ENCODE peak calls at places on chromosomes 6 and 20, in five cellular contexts. C, N, I, L and B are unnamed samples.

GRCh38 chr6:169623975-169624374 is 77.9 kb downstream of the WDR27 start:
- DNase-seq in C (no peak), N (no peak), I (peak), L (no peak), B (no peak)

GRCh38 chr20:33675127-33675954 is 1.1 kb upstream of the NECAB3 start:
- DNase-seq in C (no peak), N (no peak), I (peak), L (no peak), B (no peak)

GRCh38 chr6:116430860-116431259 is 30.3 kb upstream of the CALHM6 start:
- DNase-seq in C (no peak), N (no peak), I (no peak), L (no peak), B (no peak)

GRCh38 chr6:159532155-159532554 is 160.9 kb downstream of the SOD2 start:
- DNase-seq in C (no peak), N (no peak), I (peak), L (no peak), B (no peak)

GRCh38 chr6:5213851-5214507 is 46.8 kb downstream of the LYRM4 start:
- DNase-seq in C (no peak), N (no peak), I (no peak), L (no peak), B (no peak)

GRCh38 chr6:108002365-108003221 is 44.6 kb upstream of the SEC63 start:
- DNase-seq in C (no peak), N (no peak), I (no peak), L (no peak), B (peak)

GRCh38 chr6:42545226-42545773 is 18.5 kb upstream of the UBR2 start:
- DNase-seq in C (no peak), N (no peak), I (no peak), L (peak), B (no peak)

GRCh38 chr20:59824711-59825562 is 108.5 kb downstream of the SYCP2 start:
- DNase-seq in C (no peak), N (no peak), I (peak), L (no peak), B (no peak)

GRCh38 chr20:49276201-49276894 is 1.5 kb downstream of the ZNFX1 start:
- DNase-seq in C (no peak), N (no peak), I (no peak), L (peak), B (peak)

GRCh38 chr6:146361367-146361924 is 182.2 kb upstream of the RAB32 start:
- DNase-seq in C (peak), N (no peak), I (no peak), L (no peak), B (peak)

GRCh38 chr6:118890997-118891790 is 2.8 kb upstream of the ASF1A start:
- DNase-seq in C (no peak), N (no peak), I (no peak), L (no peak), B (no peak)

GRCh38 chr20:63116412-63117106 is 99.4 kb downstream of the YTHDF1 start:
- DNase-seq in C (no peak), N (no peak), I (peak), L (no peak), B (no peak)

DNA sequence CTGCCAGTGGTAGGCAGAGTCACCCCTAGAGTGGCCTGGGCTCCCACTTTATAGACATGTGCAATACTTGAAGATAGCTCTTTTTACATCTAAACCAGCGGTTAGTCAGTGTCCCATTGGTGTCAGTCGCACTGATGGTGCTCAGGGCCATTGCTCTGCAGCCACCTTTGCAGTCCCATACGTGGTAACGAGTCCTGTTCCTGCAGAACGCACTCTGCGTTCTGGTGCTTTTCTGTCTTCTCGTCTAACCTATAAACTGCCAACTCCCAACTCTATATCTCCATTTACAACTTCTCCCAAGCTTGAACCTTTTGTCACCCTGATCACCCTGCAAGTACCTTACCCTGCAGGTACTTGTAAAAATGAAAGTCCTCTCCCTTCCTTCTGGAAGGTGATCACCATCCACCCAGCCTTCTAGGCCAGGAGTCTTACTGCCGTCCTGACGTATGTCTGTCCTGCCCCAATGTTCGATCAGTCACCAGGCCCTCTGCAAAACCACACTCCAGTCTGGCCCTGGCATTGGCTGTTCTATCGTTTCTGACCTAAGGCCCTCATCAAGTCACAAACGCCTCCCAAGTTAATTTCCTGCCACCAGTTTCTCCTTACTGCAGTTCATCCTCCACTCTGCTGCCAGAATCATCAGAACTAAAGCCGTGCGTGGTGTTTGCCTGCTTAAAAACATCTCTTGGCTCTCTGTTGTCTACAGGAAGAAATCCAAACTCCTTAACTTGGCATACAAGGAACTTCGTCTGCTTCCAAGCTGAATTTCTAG is 7.9 kb downstream of the RREB1 start:
- DNase-seq in C (no peak), N (no peak), I (no peak), L (no peak), B (no peak)
- H3K4me3 ChIP-seq in C (no peak), N (peak), I (no peak), L (no peak), B (no peak)

GRCh38 chr20:52972965-52973819 is 1.0 kb downstream of the TSHZ2 start:
- DNase-seq in C (no peak), N (peak), I (peak), L (no peak), B (no peak)

GRCh38 chr20:52974155-52974554 is 2.0 kb downstream of the TSHZ2 start:
- DNase-seq in C (no peak), N (no peak), I (no peak), L (no peak), B (no peak)

GRCh38 chr20:52972190-52972937 is at the start of gene TSHZ2:
- DNase-seq in C (no peak), N (peak), I (peak), L (no peak), B (peak)

GRCh38 chr20:52971498-52972189 is 514 bp upstream of the TSHZ2 start:
- DNase-seq in C (no peak), N (no peak), I (no peak), L (no peak), B (no peak)

DNA sequence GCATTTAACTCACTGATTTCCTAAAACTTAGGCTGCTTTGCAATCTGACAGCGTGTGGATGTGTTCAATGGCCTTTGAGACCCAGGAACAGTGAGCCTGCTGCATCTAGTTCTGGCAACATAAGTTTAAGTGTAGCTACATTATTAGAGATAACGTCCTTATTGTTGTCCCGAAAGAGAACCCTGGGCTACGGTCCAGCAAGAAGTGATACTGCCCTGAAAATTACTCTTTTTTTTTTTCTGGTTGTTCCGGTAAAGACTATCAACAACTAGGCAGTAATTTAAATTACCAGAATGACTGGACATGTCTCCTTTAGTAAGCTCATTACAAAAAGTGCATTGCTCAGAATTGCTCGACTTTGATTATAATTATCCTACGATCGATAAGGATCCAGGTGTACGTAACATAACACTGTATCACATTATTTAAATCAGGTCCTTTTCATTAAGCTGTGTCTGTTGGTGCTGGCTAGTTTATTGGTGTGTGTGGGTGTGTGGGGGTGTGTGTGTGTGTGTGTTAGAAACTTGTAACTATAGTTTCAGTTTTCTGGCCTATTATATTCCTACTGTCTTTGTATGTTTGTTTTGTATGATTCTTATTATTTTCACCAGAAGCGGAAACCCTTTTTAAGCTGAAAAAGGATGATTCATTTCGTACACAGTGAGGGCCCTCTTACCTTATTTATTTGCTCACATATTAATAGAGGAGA is 3.0 kb downstream of the TSHZ2 start:
- DNase-seq in C (no peak), N (no peak), I (no peak), L (no peak), B (peak)
- H3K4me3 ChIP-seq in C (no peak), N (peak), I (no peak), L (no peak), B (no peak)

GRCh38 chr20:9928281-9928737 is 89.4 kb upstream of the PAK5 start:
- DNase-seq in C (no peak), N (no peak), I (no peak), L (no peak), B (no peak)
- H3K4me3 ChIP-seq in C (no peak), N (no peak), I (no peak), L (no peak), B (no peak)

GRCh38 chr20:3690413-3690812 is 8.6 kb upstream of the ADAM33 start:
- DNase-seq in C (no peak), N (no peak), I (no peak), L (no peak), B (no peak)

GRCh38 chr20:3689978-3690377 is 8.2 kb upstream of the ADAM33 start:
- DNase-seq in C (no peak), N (no peak), I (no peak), L (no peak), B (no peak)

GRCh38 chr20:3687655-3688054 is 5.8 kb upstream of the ADAM33 start:
- DNase-seq in C (no peak), N (no peak), I (peak), L (no peak), B (peak)

GRCh38 chr20:3685341-3685740 is 3.5 kb upstream of the ADAM33 start:
- DNase-seq in C (no peak), N (no peak), I (no peak), L (no peak), B (no peak)

DNA sequence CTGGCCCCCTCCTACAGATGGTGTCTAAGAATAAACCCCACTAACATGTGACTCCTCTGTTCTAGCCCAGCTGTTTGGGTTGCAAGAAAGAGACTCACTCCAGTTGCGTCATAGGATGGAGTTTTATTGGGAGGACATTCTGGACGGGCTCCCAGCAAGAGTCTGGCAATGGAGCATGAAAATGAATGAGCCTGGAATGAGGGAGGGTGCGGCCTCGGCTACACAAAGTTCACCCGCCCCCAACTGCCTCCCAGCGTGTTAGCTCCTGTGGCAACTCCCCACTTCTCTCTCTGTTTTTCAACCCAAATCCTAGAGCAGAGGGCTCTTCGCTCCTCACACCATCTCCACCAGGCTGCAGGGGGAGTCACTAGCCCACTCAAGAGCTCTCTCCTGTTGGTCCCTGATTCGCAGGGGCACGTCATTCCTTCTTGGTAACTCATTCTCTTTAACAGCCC is 5.1 kb upstream of the ADAM33 start:
- DNase-seq in C (peak), N (peak), I (no peak), L (no peak), B (peak)
- H3K4me3 ChIP-seq in C (no peak), N (no peak), I (no peak), L (no peak), B (no peak)

GRCh38 chr20:31593221-31594001 is 11.7 kb upstream of the ID1 start:
- DNase-seq in C (no peak), N (no peak), I (peak), L (no peak), B (peak)

GRCh38 chr20:31595380-31595653 is 9.8 kb upstream of the ID1 start:
- DNase-seq in C (no peak), N (no peak), I (no peak), L (no peak), B (no peak)

GRCh38 chr20:31594558-31595379 is 10.3 kb upstream of the ID1 start:
- DNase-seq in C (no peak), N (peak), I (peak), L (no peak), B (no peak)

GRCh38 chr20:31595654-31596411 is 9.3 kb upstream of the ID1 start:
- DNase-seq in C (peak), N (peak), I (peak), L (no peak), B (no peak)

DNA sequence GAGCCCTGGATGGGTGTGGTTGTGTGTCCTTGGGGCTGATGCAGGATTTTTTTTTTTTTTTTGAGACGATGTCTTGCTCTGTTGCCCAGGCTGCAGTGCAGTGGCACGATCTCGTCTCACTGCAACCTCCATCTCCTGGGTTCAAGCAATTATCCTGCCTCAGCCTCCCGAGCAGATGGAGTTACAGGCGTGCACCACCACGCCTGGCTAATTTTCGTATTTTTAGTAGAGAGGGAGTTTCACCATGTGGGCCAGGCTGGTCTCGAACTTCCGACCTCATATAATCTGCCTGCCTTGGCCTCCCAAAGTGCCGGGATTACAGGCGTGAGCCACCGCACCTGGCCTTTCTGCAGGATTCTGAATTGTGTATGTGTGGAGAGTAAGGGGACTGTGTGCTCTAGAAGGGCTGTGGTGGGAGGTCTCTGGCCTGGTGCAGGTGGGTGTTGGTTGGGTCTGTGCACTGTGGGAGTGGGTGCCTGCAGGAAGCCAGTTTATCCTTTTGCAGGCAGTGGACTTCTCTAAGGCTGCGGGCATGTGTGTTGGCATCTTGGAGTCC is 11.0 kb upstream of the ID1 start:
- DNase-seq in C (no peak), N (no peak), I (no peak), L (no peak), B (no peak)
- H3K4me3 ChIP-seq in C (no peak), N (no peak), I (no peak), L (no peak), B (no peak)

GRCh38 chr6:65350525-65350924 is 356.5 kb downstream of the EYS start:
- DNase-seq in C (no peak), N (no peak), I (no peak), L (no peak), B (no peak)
- H3K4me3 ChIP-seq in C (no peak), N (no peak), I (no peak), L (no peak), B (no peak)

GRCh38 chr6:33958208-33958862 is 154.5 kb upstream of the MLN start:
- DNase-seq in C (no peak), N (no peak), I (peak), L (no peak), B (no peak)

GRCh38 chr6:33954453-33954852 is 150.7 kb upstream of the MLN start:
- DNase-seq in C (no peak), N (no peak), I (peak), L (no peak), B (no peak)

GRCh38 chr6:33956206-33956605 is 152.4 kb upstream of the MLN start:
- DNase-seq in C (no peak), N (no peak), I (no peak), L (no peak), B (no peak)

GRCh38 chr6:33957391-33958207 is 153.8 kb upstream of the MLN start:
- DNase-seq in C (no peak), N (no peak), I (no peak), L (no peak), B (no peak)

DNA sequence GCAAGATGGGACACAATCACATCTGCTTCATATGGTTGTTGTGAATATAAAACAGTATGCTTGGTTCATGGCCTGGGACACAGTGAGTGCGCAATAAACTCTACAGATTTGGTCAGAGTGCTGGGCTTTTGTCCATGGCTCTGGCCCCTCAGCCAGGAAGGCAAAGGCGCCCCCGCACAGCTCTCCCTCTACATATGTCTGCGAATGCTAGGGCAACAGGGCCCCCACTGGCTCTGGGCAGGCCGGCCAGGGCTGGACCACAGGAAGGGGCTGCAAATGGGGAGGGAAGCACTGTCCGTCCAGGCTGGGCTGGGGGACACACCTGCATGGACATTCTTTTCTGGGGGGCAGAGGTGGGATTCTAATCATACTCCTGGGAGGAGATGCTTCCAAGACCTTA is 151.8 kb upstream of the MLN start:
- DNase-seq in C (no peak), N (no peak), I (no peak), L (no peak), B (no peak)
- H3K4me3 ChIP-seq in C (no peak), N (no peak), I (no peak), L (no peak), B (no peak)

GRCh38 chr6:148240463-148240845 is 102.2 kb upstream of the SASH1 start:
- DNase-seq in C (no peak), N (peak), I (no peak), L (no peak), B (no peak)

GRCh38 chr6:148240866-148241477 is 101.7 kb upstream of the SASH1 start:
- DNase-seq in C (no peak), N (no peak), I (no peak), L (no peak), B (no peak)

GRCh38 chr6:148239215-148239614 is 103.4 kb upstream of the SASH1 start:
- DNase-seq in C (no peak), N (no peak), I (no peak), L (no peak), B (no peak)

GRCh38 chr6:148239777-148240462 is 102.7 kb upstream of the SASH1 start:
- DNase-seq in C (no peak), N (no peak), I (no peak), L (no peak), B (no peak)

GRCh38 chr6:148238713-148239112 is 103.9 kb upstream of the SASH1 start:
- DNase-seq in C (no peak), N (no peak), I (no peak), L (no peak), B (no peak)
- H3K4me3 ChIP-seq in C (no peak), N (no peak), I (no peak), L (no peak), B (no peak)

GRCh38 chr20:19977373-19977770 is 39.8 kb upstream of the NAA20 start:
- DNase-seq in C (no peak), N (no peak), I (no peak), L (no peak), B (no peak)
- H3K4me3 ChIP-seq in C (peak), N (peak), I (no peak), L (no peak), B (peak)